ENCODE peak calls at places on chromosomes 13 and 19, in seven cellular contexts. P is sigmoid colon, W is A549, N is ovary, U is tibial nerve, V is K562, I is HepG2. K is an unnamed sample.
A peak's percentile ranks its signal among the peaks of the same experiment; 100 is the strongest.

GRCh38 chr13:34155931-34156607 is 338.1 kb downstream of the RFC3 start:
- DNase-seq in U (no peak), N (no peak), W (peak; percentile 68), P (no peak), V (no peak), I (no peak), K (no peak)

GRCh38 chr19:45798995-45799517 is 6.4 kb upstream of the DMWD start:
- DNase-seq in W (peak; percentile 68), U (no peak), V (peak; percentile 80), N (peak; percentile 65), P (no peak), I (peak; percentile 31), K (peak; percentile 79)

GRCh38 chr19:1130801-1131717 is 27.3 kb downstream of the GPX4 start:
- DNase-seq in I (no peak), V (no peak), U (no peak), P (no peak), W (no peak), N (no peak), K (peak; percentile 80)

GRCh38 chr19:15488489-15489226 is 9.4 kb upstream of the PGLYRP2 start:
- DNase-seq in N (no peak), U (no peak), V (no peak), P (no peak), I (no peak), W (no peak), K (peak; percentile 50)

GRCh38 chr13:96671073-96671472 is 323.2 kb downstream of the OXGR1 start:
- DNase-seq in V (no peak), W (no peak), I (no peak), U (no peak), N (no peak), P (no peak), K (no peak)

GRCh38 chr13:70729369-70729768 is 621.1 kb upstream of the KLHL1 start:
- DNase-seq in N (no peak), V (no peak), I (no peak), W (no peak), P (no peak), U (no peak), K (no peak)

GRCh38 chr13:112651750-112652511 is 37.9 kb upstream of the ATP11A start:
- DNase-seq in W (no peak), N (no peak), U (no peak), V (no peak), I (no peak), P (no peak), K (peak; percentile 29)

GRCh38 chr19:16899566-16900075 is 10.8 kb downstream of the F2RL3 start:
- DNase-seq in U (no peak), P (no peak), W (peak; percentile 58), I (peak; percentile 22), N (no peak), V (peak; percentile 65), K (peak; percentile 45)

GRCh38 chr13:45807520-45808099 is 43.9 kb downstream of the SIAH3 start:
- DNase-seq in N (no peak), I (peak; percentile 60), V (peak; percentile 15), P (no peak), W (peak; percentile 33), U (no peak), K (peak; percentile 33)

GRCh38 chr13:23991119-23991518 is 93.8 kb upstream of the C1QTNF9B start:
- DNase-seq in P (no peak), V (no peak), U (no peak), N (no peak), W (no peak), I (no peak), K (no peak)

GRCh38 chr13:20993661-20994440 is 67.5 kb downstream of the LATS2 start:
- DNase-seq in I (no peak), N (no peak), U (no peak), P (no peak), W (no peak), V (peak; percentile 65), K (no peak)

GRCh38 chr13:114118763-114119123 is 13.7 kb downstream of the RASA3 start:
- DNase-seq in I (no peak), P (peak; percentile 62), V (no peak), U (no peak), W (no peak), N (no peak), K (no peak)

GRCh38 chr13:86559915-86560314 is 760.7 kb upstream of the SLITRK6 start:
- DNase-seq in U (no peak), P (no peak), W (no peak), I (no peak), N (no peak), V (no peak), K (no peak)

GRCh38 chr19:47310819-47311218 is 1.2 kb downstream of the C5AR1 start:
- DNase-seq in I (peak; percentile 36), W (peak; percentile 89), U (no peak), V (no peak), N (no peak), P (no peak), K (no peak)

GRCh38 chr19:44570984-44571684 is 41.7 kb upstream of the CEACAM20 start:
- DNase-seq in V (peak; percentile 68), W (peak; percentile 86), P (no peak), I (peak; percentile 80), U (peak; percentile 16), N (peak; percentile 31), K (peak; percentile 71)

GRCh38 chr19:2765376-2765775 is 17.7 kb downstream of the SGTA start:
- DNase-seq in N (no peak), P (no peak), U (no peak), V (no peak), I (no peak), W (no peak), K (no peak)

GRCh38 chr19:18660051-18660910 is 23.2 kb upstream of the CRTC1 start:
- DNase-seq in I (no peak), N (no peak), U (peak; percentile 58), W (peak; percentile 68), V (peak; percentile 70), P (peak; percentile 83), K (peak; percentile 50)

GRCh38 chr13:23372264-23372905 is 61.1 kb downstream of the SACS start:
- DNase-seq in I (no peak), W (no peak), U (no peak), N (no peak), P (no peak), V (no peak), K (no peak)

GRCh38 chr13:92158335-92158734 is 759.9 kb downstream of the GPC5 start:
- DNase-seq in I (no peak), V (no peak), W (no peak), N (no peak), U (no peak), P (no peak), K (no peak)

GRCh38 chr13:113579686-113580085 is 4.9 kb upstream of the TFDP1 start:
- DNase-seq in P (no peak), U (no peak), W (no peak), V (no peak), N (no peak), I (no peak), K (no peak)

GRCh38 chr19:19597809-19598306 is 20.6 kb downstream of the PBX4 start:
- DNase-seq in I (peak; percentile 27), U (no peak), P (no peak), N (no peak), W (no peak), V (no peak), K (no peak)

GRCh38 chr13:40388617-40389016 is 277.8 kb downstream of the FOXO1 start:
- DNase-seq in P (peak; percentile 62), V (no peak), I (no peak), W (no peak), N (no peak), U (no peak), K (peak; percentile 22)
- TF ChIP-seq POLR2A in P (no peak), V (no peak), I (no peak), W (no peak), N (no peak), U (no peak), K (no peak)

DNA sequence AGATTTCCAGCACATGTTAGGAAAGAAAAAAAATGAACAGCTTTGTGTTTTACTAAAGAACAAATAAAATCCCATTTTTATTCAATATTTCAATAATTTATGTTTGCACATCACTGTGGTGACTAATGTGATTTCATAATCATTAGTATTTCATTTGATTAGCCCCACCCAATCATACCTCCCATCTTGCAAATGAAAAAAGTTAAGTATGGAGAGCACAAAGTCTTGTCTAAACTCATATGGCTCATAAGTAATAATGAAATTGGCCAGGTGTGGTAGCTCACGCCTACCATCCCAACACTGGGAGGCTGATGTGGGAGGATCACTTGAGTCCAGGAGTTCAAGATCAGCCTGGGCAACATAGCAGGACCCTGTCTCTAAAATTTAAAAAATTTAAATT is 3.8 kb downstream of the ZNF490 start:
- DNase-seq in P (peak; percentile 28), I (no peak), W (no peak), N (no peak), U (no peak), V (no peak), K (no peak)
- H3K4me3 ChIP-seq in P (no peak overlapping the region), I (no peak overlapping the region), W (no peak overlapping the region), N (no peak overlapping the region), U (no peak overlapping the region), V (no peak overlapping the region), K (no peak overlapping the region)

GRCh38 chr13:40446365-40446764 is 220.1 kb downstream of the FOXO1 start:
- DNase-seq in V (no peak), U (no peak), W (no peak), P (no peak), I (no peak), N (no peak), K (no peak)
- TF ChIP-seq EP300 in V (no peak), U (no peak), W (no peak), P (no peak), I (no peak), N (no peak), K (no peak)

GRCh38 chr13:48093588-48093987 is 1.3 kb downstream of the MED4 start:
- DNase-seq in V (no peak), I (no peak), N (no peak), W (no peak), U (no peak), P (no peak), K (no peak)
- TF ChIP-seq POLR2A in V (no peak), I (no peak), N (no peak), W (no peak), U (no peak), P (no peak), K (no peak)

GRCh38 chr19:50725932-50726230 is 2.7 kb downstream of the CLEC11A start:
- DNase-seq in I (no peak), U (no peak), V (no peak), P (no peak), W (no peak), N (no peak), K (no peak)
- H3K4me3 ChIP-seq in I (no peak overlapping the region), U (no peak overlapping the region), V (peak overlapping the region; percentile 59), P (no peak overlapping the region), W (peak overlapping the region; percentile 73), N (peak overlapping the region; percentile 91), K (peak overlapping the region; percentile 65)